ENCODE peak calls at places on chromosomes 4 and X, in nine cellular contexts. One of them, this sample, is unnamed.

GRCh38 chr4:24063771-24064170 is 173.9 kb upstream of the PPARGC1A start:
- DNase-seq in CD4-positive, CD25-positive, alpha-beta regulatory T cell: no peak
- DNase-seq in testis: no peak
- DNase-seq in PC-3: no peak
- DNase-seq in CD8-positive, alpha-beta T cell: no peak
- DNase-seq in tibial nerve: no peak
- DNase-seq in brain microvascular endothelial cell: no peak
- DNase-seq in uterus: no peak
- DNase-seq in heart right ventricle: no peak
- DNase-seq in this sample: no peak

GRCh38 chr4:144712775-144713174 is 66.8 kb downstream of the HHIP start:
- DNase-seq in CD4-positive, CD25-positive, alpha-beta regulatory T cell: no peak
- DNase-seq in testis: no peak
- DNase-seq in PC-3: peak
- DNase-seq in CD8-positive, alpha-beta T cell: no peak
- DNase-seq in tibial nerve: no peak
- DNase-seq in brain microvascular endothelial cell: no peak
- DNase-seq in uterus: no peak
- DNase-seq in heart right ventricle: no peak
- DNase-seq in this sample: no peak

GRCh38 chrX:9272166-9272565 is 192.7 kb upstream of the TBL1X start:
- DNase-seq in CD4-positive, CD25-positive, alpha-beta regulatory T cell: no peak
- DNase-seq in testis: no peak
- DNase-seq in PC-3: no peak
- DNase-seq in CD8-positive, alpha-beta T cell: no peak
- DNase-seq in tibial nerve: no peak
- DNase-seq in brain microvascular endothelial cell: no peak
- DNase-seq in uterus: no peak
- DNase-seq in heart right ventricle: no peak
- DNase-seq in this sample: no peak

GRCh38 chr4:80322716-80323115 is 12.8 kb upstream of the CFAP299 start:
- DNase-seq in CD4-positive, CD25-positive, alpha-beta regulatory T cell: no peak
- DNase-seq in testis: no peak
- DNase-seq in PC-3: peak
- DNase-seq in CD8-positive, alpha-beta T cell: no peak
- DNase-seq in tibial nerve: no peak
- DNase-seq in brain microvascular endothelial cell: peak
- DNase-seq in uterus: no peak
- DNase-seq in heart right ventricle: no peak
- DNase-seq in this sample: peak

GRCh38 chr4:168832746-168833575 is 177.1 kb downstream of the CBR4 start:
- DNase-seq in CD4-positive, CD25-positive, alpha-beta regulatory T cell: no peak
- DNase-seq in testis: peak
- DNase-seq in PC-3: no peak
- DNase-seq in CD8-positive, alpha-beta T cell: no peak
- DNase-seq in tibial nerve: peak
- DNase-seq in brain microvascular endothelial cell: no peak
- DNase-seq in uterus: peak
- DNase-seq in heart right ventricle: peak
- DNase-seq in this sample: peak

GRCh38 chr4:3407930-3408792 is 33.6 kb upstream of the HGFAC start:
- DNase-seq in CD4-positive, CD25-positive, alpha-beta regulatory T cell: no peak
- DNase-seq in testis: peak
- DNase-seq in PC-3: no peak
- DNase-seq in CD8-positive, alpha-beta T cell: no peak
- DNase-seq in tibial nerve: no peak
- DNase-seq in brain microvascular endothelial cell: no peak
- DNase-seq in uterus: peak
- DNase-seq in heart right ventricle: peak
- DNase-seq in this sample: peak

GRCh38 chr4:151887151-151887815 is 126.5 kb upstream of the GATB start:
- DNase-seq in CD4-positive, CD25-positive, alpha-beta regulatory T cell: no peak
- DNase-seq in testis: no peak
- DNase-seq in PC-3: peak
- DNase-seq in CD8-positive, alpha-beta T cell: no peak
- DNase-seq in tibial nerve: no peak
- DNase-seq in brain microvascular endothelial cell: peak
- DNase-seq in uterus: no peak
- DNase-seq in heart right ventricle: no peak
- DNase-seq in this sample: no peak

GRCh38 chr4:74996996-74997395 is 64.1 kb downstream of the PARM1 start:
- DNase-seq in CD4-positive, CD25-positive, alpha-beta regulatory T cell: no peak
- DNase-seq in testis: no peak
- DNase-seq in PC-3: peak
- DNase-seq in CD8-positive, alpha-beta T cell: no peak
- DNase-seq in tibial nerve: no peak
- DNase-seq in brain microvascular endothelial cell: no peak
- DNase-seq in uterus: no peak
- DNase-seq in heart right ventricle: no peak
- DNase-seq in this sample: no peak

GRCh38 chr4:80393246-80393969 is 57.9 kb downstream of the CFAP299 start:
- DNase-seq in CD4-positive, CD25-positive, alpha-beta regulatory T cell: no peak
- DNase-seq in testis: no peak
- DNase-seq in PC-3: peak
- DNase-seq in CD8-positive, alpha-beta T cell: no peak
- DNase-seq in tibial nerve: no peak
- DNase-seq in brain microvascular endothelial cell: peak
- DNase-seq in uterus: no peak
- DNase-seq in heart right ventricle: no peak
- DNase-seq in this sample: no peak

GRCh38 chr4:56626963-56627362 is 54.1 kb downstream of the HOPX start:
- DNase-seq in CD4-positive, CD25-positive, alpha-beta regulatory T cell: no peak
- DNase-seq in testis: no peak
- DNase-seq in PC-3: peak
- DNase-seq in CD8-positive, alpha-beta T cell: no peak
- DNase-seq in tibial nerve: no peak
- DNase-seq in brain microvascular endothelial cell: no peak
- DNase-seq in uterus: no peak
- DNase-seq in heart right ventricle: no peak
- DNase-seq in this sample: peak

GRCh38 chr4:118867311-118868067 is 21.2 kb upstream of the SYNPO2 start:
- DNase-seq in CD4-positive, CD25-positive, alpha-beta regulatory T cell: no peak
- DNase-seq in testis: no peak
- DNase-seq in PC-3: no peak
- DNase-seq in CD8-positive, alpha-beta T cell: no peak
- DNase-seq in tibial nerve: no peak
- DNase-seq in brain microvascular endothelial cell: no peak
- DNase-seq in uterus: no peak
- DNase-seq in heart right ventricle: no peak
- DNase-seq in this sample: no peak

GRCh38 chrX:31609130-31609529 is 537.3 kb upstream of the FTHL17 start:
- DNase-seq in CD4-positive, CD25-positive, alpha-beta regulatory T cell: no peak
- DNase-seq in testis: no peak
- DNase-seq in PC-3: peak
- DNase-seq in CD8-positive, alpha-beta T cell: no peak
- DNase-seq in tibial nerve: no peak
- DNase-seq in brain microvascular endothelial cell: peak
- DNase-seq in uterus: no peak
- DNase-seq in heart right ventricle: no peak
- DNase-seq in this sample: no peak

GRCh38 chr4:6855692-6856297 is 53.8 kb upstream of the TBC1D14 start:
- DNase-seq in CD4-positive, CD25-positive, alpha-beta regulatory T cell: peak
- DNase-seq in testis: no peak
- DNase-seq in PC-3: peak
- DNase-seq in CD8-positive, alpha-beta T cell: no peak
- DNase-seq in tibial nerve: no peak
- DNase-seq in brain microvascular endothelial cell: peak
- DNase-seq in uterus: no peak
- DNase-seq in heart right ventricle: no peak
- DNase-seq in this sample: no peak

GRCh38 chrX:10608099-10608498 is 12.3 kb downstream of the MID1 start:
- DNase-seq in CD4-positive, CD25-positive, alpha-beta regulatory T cell: no peak
- DNase-seq in testis: no peak
- DNase-seq in PC-3: peak
- DNase-seq in CD8-positive, alpha-beta T cell: no peak
- DNase-seq in tibial nerve: no peak
- DNase-seq in brain microvascular endothelial cell: peak
- DNase-seq in uterus: no peak
- DNase-seq in heart right ventricle: no peak
- DNase-seq in this sample: no peak

GRCh38 chrX:10607233-10607632 is 13.2 kb downstream of the MID1 start:
- DNase-seq in CD4-positive, CD25-positive, alpha-beta regulatory T cell: no peak
- DNase-seq in testis: no peak
- DNase-seq in PC-3: no peak
- DNase-seq in CD8-positive, alpha-beta T cell: no peak
- DNase-seq in tibial nerve: no peak
- DNase-seq in brain microvascular endothelial cell: no peak
- DNase-seq in uterus: no peak
- DNase-seq in heart right ventricle: no peak
- DNase-seq in this sample: no peak

GRCh38 chrX:10615931-10616780 is 4.2 kb downstream of the MID1 start:
- DNase-seq in CD4-positive, CD25-positive, alpha-beta regulatory T cell: no peak
- DNase-seq in testis: peak
- DNase-seq in PC-3: peak
- DNase-seq in CD8-positive, alpha-beta T cell: no peak
- DNase-seq in tibial nerve: peak
- DNase-seq in brain microvascular endothelial cell: peak
- DNase-seq in uterus: peak
- DNase-seq in heart right ventricle: peak
- DNase-seq in this sample: peak

GRCh38 chrX:10612215-10612614 is 8.2 kb downstream of the MID1 start:
- DNase-seq in CD4-positive, CD25-positive, alpha-beta regulatory T cell: no peak
- DNase-seq in testis: no peak
- DNase-seq in PC-3: peak
- DNase-seq in CD8-positive, alpha-beta T cell: no peak
- DNase-seq in tibial nerve: no peak
- DNase-seq in brain microvascular endothelial cell: no peak
- DNase-seq in uterus: no peak
- DNase-seq in heart right ventricle: no peak
- DNase-seq in this sample: no peak

DNA sequence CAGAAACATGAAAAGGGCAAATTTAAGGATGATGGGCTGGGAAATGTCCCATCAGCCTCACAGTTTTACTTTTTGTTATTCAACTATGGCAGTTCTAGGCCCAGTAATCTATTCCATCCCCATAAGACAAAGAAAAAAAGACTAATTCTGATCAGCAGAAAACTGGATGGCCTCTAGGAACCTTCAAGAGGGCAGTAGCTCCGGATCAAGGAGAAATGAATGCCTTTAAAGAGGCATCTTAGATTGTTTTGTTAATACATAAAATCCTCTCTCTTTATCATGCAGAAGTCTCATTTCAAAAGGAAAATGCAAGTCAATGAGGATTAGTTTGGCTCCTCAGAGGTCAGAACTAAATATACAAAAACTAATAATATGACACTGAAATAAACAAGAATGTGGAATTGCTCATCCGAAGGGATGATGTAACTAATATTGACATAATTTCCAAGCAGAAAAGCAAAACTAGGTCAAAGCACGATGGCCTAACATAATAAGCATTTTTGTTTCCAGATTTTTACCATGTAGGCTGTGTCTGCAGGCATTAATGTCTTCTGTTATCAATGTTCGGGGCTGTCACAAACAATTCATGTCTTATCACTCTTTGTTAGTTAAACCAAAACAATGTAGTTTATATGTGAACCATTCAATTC is 8.8 kb downstream of the MID1 start:
- DNase-seq in CD4-positive, CD25-positive, alpha-beta regulatory T cell: no peak
- DNase-seq in testis: no peak
- DNase-seq in PC-3: peak
- DNase-seq in CD8-positive, alpha-beta T cell: no peak
- DNase-seq in tibial nerve: no peak
- DNase-seq in brain microvascular endothelial cell: no peak
- DNase-seq in uterus: no peak
- DNase-seq in heart right ventricle: no peak
- DNase-seq in this sample: no peak
- H3K27ac ChIP-seq in CD4-positive, CD25-positive, alpha-beta regulatory T cell: no peak
- H3K27ac ChIP-seq in testis: peak
- H3K27ac ChIP-seq in PC-3: peak
- H3K27ac ChIP-seq in CD8-positive, alpha-beta T cell: no peak
- H3K27ac ChIP-seq in tibial nerve: no peak
- H3K27ac ChIP-seq in brain microvascular endothelial cell: peak
- H3K27ac ChIP-seq in uterus: no peak
- H3K27ac ChIP-seq in heart right ventricle: no peak
- H3K27ac ChIP-seq in this sample: no peak

GRCh38 chr4:112646632-112647537 is 9.9 kb downstream of the LARP7 start:
- DNase-seq in CD4-positive, CD25-positive, alpha-beta regulatory T cell: no peak
- DNase-seq in testis: no peak
- DNase-seq in PC-3: no peak
- DNase-seq in CD8-positive, alpha-beta T cell: no peak
- DNase-seq in tibial nerve: no peak
- DNase-seq in brain microvascular endothelial cell: no peak
- DNase-seq in uterus: no peak
- DNase-seq in heart right ventricle: no peak
- DNase-seq in this sample: no peak
- H3K4me3 ChIP-seq in CD4-positive, CD25-positive, alpha-beta regulatory T cell: no peak
- H3K4me3 ChIP-seq in testis: no peak
- H3K4me3 ChIP-seq in PC-3: no peak
- H3K4me3 ChIP-seq in CD8-positive, alpha-beta T cell: no peak
- H3K4me3 ChIP-seq in tibial nerve: no peak
- H3K4me3 ChIP-seq in brain microvascular endothelial cell: no peak
- H3K4me3 ChIP-seq in uterus: no peak
- H3K4me3 ChIP-seq in heart right ventricle: no peak
- H3K4me3 ChIP-seq in this sample: no peak

GRCh38 chr4:173530326-173531062 is 465 bp upstream of the HAND2 start:
- DNase-seq in CD4-positive, CD25-positive, alpha-beta regulatory T cell: no peak
- DNase-seq in testis: no peak
- DNase-seq in PC-3: no peak
- DNase-seq in CD8-positive, alpha-beta T cell: no peak
- DNase-seq in tibial nerve: no peak
- DNase-seq in brain microvascular endothelial cell: no peak
- DNase-seq in uterus: no peak
- DNase-seq in heart right ventricle: no peak
- DNase-seq in this sample: no peak
- H3K27ac ChIP-seq in CD4-positive, CD25-positive, alpha-beta regulatory T cell: no peak
- H3K27ac ChIP-seq in testis: no peak
- H3K27ac ChIP-seq in PC-3: no peak
- H3K27ac ChIP-seq in CD8-positive, alpha-beta T cell: no peak
- H3K27ac ChIP-seq in tibial nerve: no peak
- H3K27ac ChIP-seq in brain microvascular endothelial cell: no peak
- H3K27ac ChIP-seq in uterus: peak
- H3K27ac ChIP-seq in heart right ventricle: peak
- H3K27ac ChIP-seq in this sample: no peak

GRCh38 chr4:25159837-25160713 is at the start of gene SEPSECS:
- DNase-seq in CD4-positive, CD25-positive, alpha-beta regulatory T cell: peak
- DNase-seq in testis: peak
- DNase-seq in PC-3: peak
- DNase-seq in CD8-positive, alpha-beta T cell: peak
- DNase-seq in tibial nerve: peak
- DNase-seq in brain microvascular endothelial cell: peak
- DNase-seq in uterus: peak
- DNase-seq in heart right ventricle: peak
- DNase-seq in this sample: peak

GRCh38 chr4:25161599-25161960 is 1.3 kb upstream of the SEPSECS start:
- DNase-seq in CD4-positive, CD25-positive, alpha-beta regulatory T cell: no peak
- DNase-seq in testis: no peak
- DNase-seq in PC-3: peak
- DNase-seq in CD8-positive, alpha-beta T cell: no peak
- DNase-seq in tibial nerve: no peak
- DNase-seq in brain microvascular endothelial cell: no peak
- DNase-seq in uterus: no peak
- DNase-seq in heart right ventricle: no peak
- DNase-seq in this sample: no peak

GRCh38 chr4:25157071-25157470 is 3.2 kb downstream of the SEPSECS start:
- DNase-seq in CD4-positive, CD25-positive, alpha-beta regulatory T cell: no peak
- DNase-seq in testis: no peak
- DNase-seq in PC-3: no peak
- DNase-seq in CD8-positive, alpha-beta T cell: no peak
- DNase-seq in tibial nerve: no peak
- DNase-seq in brain microvascular endothelial cell: no peak
- DNase-seq in uterus: no peak
- DNase-seq in heart right ventricle: no peak
- DNase-seq in this sample: no peak

GRCh38 chr4:25160714-25161598 is 707 bp upstream of the SEPSECS start:
- DNase-seq in CD4-positive, CD25-positive, alpha-beta regulatory T cell: no peak
- DNase-seq in testis: peak
- DNase-seq in PC-3: peak
- DNase-seq in CD8-positive, alpha-beta T cell: no peak
- DNase-seq in tibial nerve: peak
- DNase-seq in brain microvascular endothelial cell: no peak
- DNase-seq in uterus: no peak
- DNase-seq in heart right ventricle: no peak
- DNase-seq in this sample: no peak

GRCh38 chr4:25158817-25159216 is 1.4 kb downstream of the SEPSECS start:
- DNase-seq in CD4-positive, CD25-positive, alpha-beta regulatory T cell: no peak
- DNase-seq in testis: no peak
- DNase-seq in PC-3: peak
- DNase-seq in CD8-positive, alpha-beta T cell: no peak
- DNase-seq in tibial nerve: no peak
- DNase-seq in brain microvascular endothelial cell: no peak
- DNase-seq in uterus: no peak
- DNase-seq in heart right ventricle: no peak
- DNase-seq in this sample: no peak
- H3K4me3 ChIP-seq in CD4-positive, CD25-positive, alpha-beta regulatory T cell: peak
- H3K4me3 ChIP-seq in testis: no peak
- H3K4me3 ChIP-seq in PC-3: peak
- H3K4me3 ChIP-seq in CD8-positive, alpha-beta T cell: no peak
- H3K4me3 ChIP-seq in tibial nerve: no peak
- H3K4me3 ChIP-seq in brain microvascular endothelial cell: no peak
- H3K4me3 ChIP-seq in uterus: no peak
- H3K4me3 ChIP-seq in heart right ventricle: no peak
- H3K4me3 ChIP-seq in this sample: no peak